ENCODE peak calls at places on chromosomes 1 and 21, in nine cellular contexts. Z, X, Q, M, G, T, V, B and P are unnamed samples.

GRCh38 chr1:91173379-91173890 is 151.6 kb upstream of the ZNF644 start:
- DNase-seq in Q (no peak), X (no peak), V (no peak), T (no peak), G (no peak), Z (no peak), B (no peak), M (no peak), P (no peak)

GRCh38 chr1:178134061-178134460 is 40.2 kb downstream of the RASAL2 start:
- DNase-seq in G (no peak), Z (no peak), V (no peak), Q (no peak), B (no peak), M (peak), T (no peak), X (no peak), P (no peak)

GRCh38 chr1:27527857-27528700 is 38.1 kb upstream of the WASF2 start:
- DNase-seq in V (peak), M (no peak), T (no peak), X (peak), Z (peak), B (peak), Q (peak), G (peak), P (no peak)

GRCh38 chr1:205518616-205519540 is 14.4 kb downstream of the CDK18 start:
- DNase-seq in X (peak), G (peak), V (peak), Q (no peak), M (peak), T (no peak), B (no peak), Z (no peak), P (peak)

GRCh38 chr1:75135829-75136142 is 1.6 kb downstream of the LHX8 start:
- DNase-seq in Z (no peak), B (no peak), M (no peak), X (no peak), V (no peak), T (no peak), G (no peak), Q (no peak), P (no peak)

GRCh38 chr1:246794261-246795093 is 70.3 kb downstream of the SCCPDH start:
- DNase-seq in V (no peak), X (no peak), M (peak), B (no peak), Q (no peak), Z (peak), T (no peak), G (no peak), P (peak)

GRCh38 chr1:161365207-161365606 is 2.5 kb downstream of the CFAP126 start:
- DNase-seq in V (no peak), Q (no peak), M (no peak), X (no peak), B (no peak), Z (no peak), T (no peak), G (no peak), P (no peak)

GRCh38 chr1:208007938-208008342 is 97.0 kb upstream of the CD34 start:
- DNase-seq in V (no peak), T (no peak), G (no peak), X (no peak), M (peak), Q (no peak), Z (no peak), B (no peak), P (no peak)

GRCh38 chr1:10755977-10756521 is 40.4 kb downstream of the CASZ1 start:
- DNase-seq in Z (peak), Q (no peak), T (peak), B (no peak), X (peak), V (peak), M (peak), G (peak), P (peak)

GRCh38 chr1:91098299-91098901 is 76.6 kb upstream of the ZNF644 start:
- DNase-seq in B (no peak), Z (peak), G (no peak), V (no peak), Q (no peak), X (no peak), M (peak), T (no peak), P (no peak)

GRCh38 chr1:172638885-172639831 is 19.7 kb upstream of the FASLG start:
- DNase-seq in Z (no peak), T (peak), G (no peak), Q (no peak), V (no peak), X (no peak), M (peak), B (no peak), P (peak)

GRCh38 chr1:33328817-33329216 is 7.9 kb upstream of the A3GALT2 start:
- DNase-seq in Q (no peak), M (no peak), G (no peak), B (no peak), T (no peak), X (no peak), Z (no peak), V (no peak), P (no peak)

GRCh38 chr1:171480035-171480434 is 5.3 kb upstream of the PRRC2C start:
- DNase-seq in Z (no peak), X (no peak), T (no peak), G (no peak), V (no peak), Q (no peak), M (no peak), B (no peak), P (no peak)

GRCh38 chr1:24155011-24155782 is 12.3 kb upstream of the IL22RA1 start:
- DNase-seq in G (peak), M (no peak), Q (peak), X (no peak), V (no peak), T (no peak), Z (peak), B (no peak), P (no peak)

GRCh38 chr1:27563407-27564263 is 40.3 kb downstream of the AHDC1 start:
- DNase-seq in V (peak), X (no peak), B (no peak), Q (peak), Z (no peak), G (peak), M (no peak), T (no peak), P (no peak)

GRCh38 chr1:201538618-201539551 is at the start of gene NAV1:
- DNase-seq in B (peak), Q (peak), Z (peak), V (peak), G (peak), M (peak), T (no peak), X (no peak), P (peak)

GRCh38 chr1:204313675-204314074 is 46.1 kb downstream of the PLEKHA6 start:
- DNase-seq in B (no peak), Z (peak), X (peak), T (no peak), V (no peak), Q (no peak), G (no peak), M (no peak), P (no peak)

GRCh38 chr1:43539726-43540434 is 9.2 kb downstream of the PTPRF start:
- DNase-seq in V (no peak), T (no peak), X (no peak), M (no peak), B (no peak), G (no peak), Q (no peak), Z (no peak), P (no peak)

GRCh38 chr21:15604424-15604823 is 125.4 kb upstream of the USP25 start:
- DNase-seq in X (no peak), Q (no peak), V (no peak), Z (no peak), B (no peak), M (peak), G (no peak), T (no peak), P (peak)

GRCh38 chr1:206534552-206534951 is 27.2 kb downstream of the RASSF5 start:
- DNase-seq in T (no peak), Z (no peak), M (no peak), G (no peak), Q (no peak), B (no peak), V (no peak), X (no peak), P (no peak)

GRCh38 chr21:25636727-25637126 is 2.3 kb upstream of the JAM2 start:
- DNase-seq in Z (no peak), T (peak), G (no peak), B (no peak), X (no peak), Q (no peak), V (no peak), M (peak), P (no peak)

GRCh38 chr1:185207178-185207577 is 50.2 kb downstream of the SWT1 start:
- DNase-seq in Z (no peak), Q (no peak), T (no peak), X (no peak), M (no peak), B (no peak), G (no peak), V (no peak), P (no peak)